ENCODE peak calls at places on chromosomes 13 and 19, in eight cellular contexts. W is stimulated activated CD4-positive, alpha-beta T cell treated with anti-CD3 and anti-CD28 coated beads, Interleukin-4, amount 100 ng/mL, for 48 hours; C is NCI-H1436; Z is activated B cell treated with CpG ODN at 0.5 μM for 24 hours; Q is activated CD4-positive, alpha-beta T cell treated with anti-CD3 and anti-CD28 coated beads for 4 hours; G is mesendoderm; S is iris pigment epithelial cell; A is activated naive CD4-positive, alpha-beta T cell treated with Interleukin-2 at 50 U/mL for 16 hours. Y is an unnamed sample.

GRCh38 chr13:41622545-41623429 is 165.4 kb downstream of the RGCC start:
- DNase-seq in W (no peak), S (peak; percentile 68), Z (no peak), C (no peak), A (no peak), Q (no peak), G (no peak), Y (no peak)

GRCh38 chr19:1590641-1591397 is 1.8 kb downstream of the MBD3 start:
- DNase-seq in Z (no peak), A (peak; percentile 43), Q (no peak), G (peak; percentile 61), S (no peak), W (no peak), C (no peak), Y (peak; percentile 61)

GRCh38 chr19:6167115-6167514 is 31.6 kb downstream of the ACSBG2 start:
- DNase-seq in Z (no peak), G (no peak), A (no peak), C (no peak), W (no peak), Q (no peak), S (no peak), Y (no peak)

GRCh38 chr13:39105110-39105509 is 66.9 kb downstream of the NHLRC3 start:
- DNase-seq in A (no peak), C (no peak), W (no peak), Q (no peak), Z (no peak), G (no peak), S (no peak), Y (no peak)

GRCh38 chr19:48915757-48916156 is 15.6 kb downstream of the NUCB1 start:
- DNase-seq in W (no peak), S (no peak), C (peak; percentile 15), Q (no peak), G (no peak), Z (no peak), A (no peak), Y (no peak)

GRCh38 chr19:44604241-44604640 is 9.1 kb upstream of the IGSF23 start:
- DNase-seq in C (no peak), Z (no peak), W (no peak), A (no peak), G (no peak), Q (no peak), S (no peak), Y (no peak)

GRCh38 chr19:27691991-27692390 is 1521.0 kb downstream of the UQCRFS1 start:
- DNase-seq in S (no peak), C (no peak), A (no peak), Z (no peak), W (no peak), Q (no peak), G (no peak), Y (no peak)

GRCh38 chr19:4932711-4933110 is 23.4 kb downstream of the UHRF1 start:
- DNase-seq in Z (no peak), G (no peak), A (no peak), W (no peak), C (no peak), Q (no peak), S (no peak), Y (no peak)

GRCh38 chr19:47790398-47790814 is 11.9 kb downstream of the SELENOW start:
- DNase-seq in G (peak; percentile 98), Z (peak; percentile 74), Q (peak; percentile 90), A (peak; percentile 85), C (peak; percentile 80), S (peak; percentile 55), W (peak; percentile 96), Y (peak; percentile 86)

GRCh38 chr13:112849500-112849899 is 119.5 kb upstream of the MCF2L start:
- DNase-seq in A (no peak), C (peak; percentile 86), Z (no peak), S (peak; percentile 15), Q (no peak), G (no peak), W (no peak), Y (no peak)

GRCh38 chr13:99585609-99586008 is 84.3 kb downstream of the TM9SF2 start:
- DNase-seq in G (no peak), C (no peak), Q (no peak), Z (no peak), S (peak; percentile 28), W (no peak), A (no peak), Y (no peak)

GRCh38 chr19:1070931-1071791 is 4.2 kb downstream of the ARHGAP45 start:
- DNase-seq in S (no peak), G (no peak), C (no peak), Z (no peak), Q (no peak), A (no peak), W (no peak), Y (no peak)

GRCh38 chr19:4206818-4207484 is 22.4 kb upstream of the EBI3 start:
- DNase-seq in S (peak; percentile 40), A (no peak), C (no peak), G (peak; percentile 25), W (no peak), Z (no peak), Q (no peak), Y (peak; percentile 28)

GRCh38 chr13:42057918-42058530 is 9.6 kb downstream of the DGKH start:
- DNase-seq in W (no peak), Z (no peak), G (no peak), C (no peak), Q (no peak), S (no peak), A (no peak), Y (no peak)

GRCh38 chr13:44951184-44951583 is 38.1 kb downstream of the NUFIP1 start:
- DNase-seq in Z (no peak), W (no peak), C (no peak), G (no peak), S (peak; percentile 54), A (no peak), Q (no peak), Y (no peak)

GRCh38 chr13:26021956-26022355 is 29.9 kb downstream of the SHISA2 start:
- DNase-seq in Z (no peak), C (no peak), G (no peak), W (no peak), S (no peak), A (no peak), Q (no peak), Y (no peak)

GRCh38 chr13:111956261-111957151 is 110.4 kb upstream of the SOX1 start:
- DNase-seq in G (no peak), Q (no peak), S (no peak), C (no peak), W (no peak), A (no peak), Z (no peak), Y (no peak)

GRCh38 chr13:80297503-80297902 is 43.4 kb downstream of the SPRY2 start:
- DNase-seq in Z (no peak), C (no peak), Q (no peak), S (no peak), G (no peak), A (no peak), W (no peak), Y (no peak)

GRCh38 chr19:58107778-58108545 is 9.9 kb upstream of the ZSCAN18 start:
- DNase-seq in A (no peak), C (no peak), Q (no peak), G (no peak), S (no peak), Z (no peak), W (no peak), Y (no peak)

GRCh38 chr19:57872450-57872849 is 16.4 kb downstream of the ZNF814 start:
- DNase-seq in C (no peak), Z (no peak), Q (no peak), W (no peak), G (peak; percentile 34), S (no peak), A (no peak), Y (no peak)

GRCh38 chr19:5470264-5470671 is 15.1 kb downstream of the ZNRF4 start:
- DNase-seq in W (no peak), Z (no peak), G (no peak), S (no peak), C (no peak), Q (no peak), A (no peak), Y (no peak)

GRCh38 chr13:64928704-64929499 is 2301.2 kb downstream of the PCDH9 start:
- DNase-seq in G (peak; percentile 22), Z (no peak), Q (no peak), C (no peak), W (no peak), A (no peak), S (peak; percentile 91), Y (no peak)

GRCh38 chr13:102141625-102142472 is 260.0 kb downstream of the FGF14 start:
- DNase-seq in S (peak; percentile 31), C (no peak), G (peak; percentile 8), Z (no peak), Q (no peak), A (no peak), W (no peak), Y (no peak)

GRCh38 chr13:31670831-31671617 is 68.3 kb upstream of the RXFP2 start:
- DNase-seq in G (no peak), W (no peak), C (no peak), Q (no peak), A (no peak), S (peak; percentile 10), Z (no peak), Y (no peak)

GRCh38 chr13:66407159-66407558 is 823.0 kb downstream of the PCDH9 start:
- DNase-seq in W (no peak), Q (no peak), G (no peak), Z (no peak), A (no peak), C (no peak), S (peak; percentile 28), Y (no peak)

GRCh38 chr19:35430382-35431146 is 17.5 kb upstream of the FFAR2 start:
- DNase-seq in Q (no peak), W (no peak), S (peak; percentile 8), A (no peak), Z (no peak), G (no peak), C (no peak), Y (no peak)

GRCh38 chr13:97279913-97280312 is 57.8 kb downstream of the MBNL2 start:
- DNase-seq in W (no peak), Z (no peak), A (no peak), S (peak; percentile 75), C (no peak), G (no peak), Q (no peak), Y (no peak)

GRCh38 chr19:917323-918151 is at the start of gene KISS1R:
- DNase-seq in S (no peak), Z (peak; percentile 71), C (no peak), W (no peak), Q (no peak), A (no peak), G (peak; percentile 83), Y (peak; percentile 59)

GRCh38 chr19:56884481-56884880 is 44.0 kb upstream of the PEG3 start:
- DNase-seq in Z (no peak), C (no peak), S (no peak), A (no peak), W (no peak), Q (no peak), G (no peak), Y (no peak)

GRCh38 chr19:43028866-43029265 is 2.6 kb upstream of the PSG11 start:
- DNase-seq in Z (no peak), A (no peak), Q (no peak), C (no peak), G (no peak), S (no peak), W (no peak), Y (no peak)

GRCh38 chr13:53104120-53104519 is 75.5 kb downstream of the OLFM4 start:
- DNase-seq in W (no peak), Z (no peak), Q (no peak), A (no peak), G (no peak), C (no peak), S (no peak), Y (no peak)

GRCh38 chr19:51607077-51607476 is 23.1 kb downstream of the SIGLEC5 start:
- DNase-seq in Z (peak; percentile 63), A (peak; percentile 8), C (no peak), G (no peak), W (peak; percentile 11), Q (no peak), S (no peak), Y (peak; percentile 36)

GRCh38 chr19:13959141-13959961 is 7.0 kb downstream of the DCAF15 start:
- DNase-seq in A (no peak), Q (no peak), G (peak; percentile 33), W (no peak), Z (no peak), S (no peak), C (no peak), Y (no peak)

GRCh38 chr13:112766336-112766735 is 76.5 kb downstream of the ATP11A start:
- DNase-seq in S (no peak), G (no peak), C (no peak), Q (no peak), A (no peak), Z (no peak), W (no peak), Y (no peak)